ENCODE peak calls at places on chromosomes 2 and 18, in five cellular contexts. One of them, this sample, is unnamed.

GRCh38 chr2:27431395-27431794 is 3.0 kb downstream of the NRBP1 start:
- DNase-seq in SK-N-SH: no peak
- DNase-seq in K562: no peak
- DNase-seq in HepG2: peak
- DNase-seq in GM12878: no peak
- DNase-seq in this sample: no peak

GRCh38 chr18:22523481-22523880 is 105.8 kb upstream of the CTAGE1 start:
- DNase-seq in GM12878: no peak
- DNase-seq in K562: no peak
- DNase-seq in SK-N-SH: no peak
- DNase-seq in HepG2: no peak
- DNase-seq in this sample: no peak

GRCh38 chr2:222959358-222959757 is 92.6 kb upstream of the KCNE4 start:
- DNase-seq in GM12878: no peak
- DNase-seq in HepG2: peak
- DNase-seq in SK-N-SH: no peak
- DNase-seq in K562: no peak
- DNase-seq in this sample: peak

GRCh38 chr2:9333591-9334171 is 89.6 kb downstream of the ITGB1BP1 start:
- DNase-seq in GM12878: no peak
- DNase-seq in K562: peak
- DNase-seq in HepG2: peak
- DNase-seq in SK-N-SH: peak
- DNase-seq in this sample: peak

GRCh38 chr18:55323051-55323994 is 264.7 kb downstream of the TCF4 start:
- DNase-seq in GM12878: no peak
- DNase-seq in SK-N-SH: no peak
- DNase-seq in HepG2: no peak
- DNase-seq in K562: no peak
- DNase-seq in this sample: no peak

GRCh38 chr18:21741511-21742322 is 1.1 kb downstream of the MIB1 start:
- DNase-seq in GM12878: no peak
- DNase-seq in SK-N-SH: peak
- DNase-seq in K562: peak
- DNase-seq in HepG2: no peak
- DNase-seq in this sample: no peak

GRCh38 chr2:96809216-96809882 is 6.7 kb upstream of the CNNM3 start:
- DNase-seq in HepG2: no peak
- DNase-seq in GM12878: no peak
- DNase-seq in K562: no peak
- DNase-seq in SK-N-SH: peak
- DNase-seq in this sample: no peak

GRCh38 chr2:35410431-35411061 is 945.0 kb upstream of the CRIM1 start:
- DNase-seq in K562: peak
- DNase-seq in SK-N-SH: peak
- DNase-seq in GM12878: peak
- DNase-seq in HepG2: peak
- DNase-seq in this sample: no peak

GRCh38 chr2:53450885-53451284 is 316.7 kb upstream of the CHAC2 start:
- DNase-seq in HepG2: no peak
- DNase-seq in SK-N-SH: no peak
- DNase-seq in GM12878: no peak
- DNase-seq in K562: no peak
- DNase-seq in this sample: no peak

DNA sequence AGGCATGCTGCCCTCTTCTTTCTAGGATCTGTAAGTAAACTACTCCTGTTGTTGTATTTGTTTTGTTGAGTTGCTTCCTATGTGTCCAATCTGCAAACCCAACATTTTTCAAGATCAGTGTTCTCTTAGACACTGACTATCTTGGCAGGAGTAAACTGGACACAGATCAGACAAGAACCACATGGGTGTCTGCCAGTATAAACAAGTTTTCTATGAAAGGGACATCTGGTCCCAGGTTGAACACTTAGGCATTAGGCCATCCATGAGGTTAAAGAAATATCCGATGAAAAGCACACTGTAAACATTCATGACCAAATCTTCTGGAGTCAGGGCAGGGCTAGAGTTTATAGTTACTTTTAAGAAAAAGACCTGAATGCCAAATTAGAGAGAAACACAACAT is 441.8 kb downstream of the NYAP2 start:
- DNase-seq in GM12878: no peak
- DNase-seq in HepG2: no peak
- DNase-seq in SK-N-SH: no peak
- DNase-seq in K562: no peak
- DNase-seq in this sample: no peak
- TF ChIP-seq ZBTB33 in GM12878: no peak
- TF ChIP-seq ZBTB33 in HepG2: no peak
- TF ChIP-seq ZBTB33 in SK-N-SH: no peak
- TF ChIP-seq ZBTB33 in K562: no peak
- TF ChIP-seq ZBTB33 in this sample: no peak

DNA sequence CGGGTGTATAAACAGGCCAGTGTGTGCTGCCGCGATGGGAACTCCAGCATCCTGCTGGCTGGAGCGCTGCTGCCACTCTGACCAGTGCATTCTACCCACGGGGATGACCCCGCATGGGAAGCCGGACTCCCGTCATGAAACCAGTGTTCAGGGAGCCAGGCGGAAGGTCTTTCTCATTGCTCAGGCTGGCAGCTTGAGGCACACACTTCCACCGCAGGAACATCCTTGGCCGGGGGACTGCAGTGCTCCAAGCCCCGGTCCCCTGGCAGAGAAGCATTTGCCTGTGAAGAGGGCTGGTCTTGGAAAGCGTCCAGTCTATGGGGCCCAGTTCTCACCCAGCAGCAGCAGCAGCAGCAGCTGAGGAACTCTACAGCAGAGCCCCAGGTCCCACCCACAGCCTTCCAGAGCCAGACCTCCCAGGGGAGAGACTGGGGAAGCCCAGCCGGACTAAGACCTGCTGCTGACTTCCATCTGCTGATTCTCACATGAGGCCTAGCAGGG is 235.9 kb downstream of the KLHL29 start:
- DNase-seq in K562: no peak
- DNase-seq in GM12878: no peak
- DNase-seq in SK-N-SH: peak
- DNase-seq in HepG2: no peak
- DNase-seq in this sample: no peak
- TF ChIP-seq ZBTB33 in K562: no peak
- TF ChIP-seq ZBTB33 in GM12878: no peak
- TF ChIP-seq ZBTB33 in SK-N-SH: no peak
- TF ChIP-seq ZBTB33 in HepG2: no peak
- TF ChIP-seq ZBTB33 in this sample: no peak

GRCh38 chr2:124080281-124081153 is 55.4 kb downstream of the CNTNAP5 start:
- DNase-seq in K562: no peak
- DNase-seq in HepG2: no peak
- DNase-seq in SK-N-SH: no peak
- DNase-seq in GM12878: no peak
- DNase-seq in this sample: no peak

GRCh38 chr2:124079045-124079444 is 54.0 kb downstream of the CNTNAP5 start:
- DNase-seq in SK-N-SH: no peak
- DNase-seq in K562: no peak
- DNase-seq in HepG2: no peak
- DNase-seq in GM12878: no peak
- DNase-seq in this sample: no peak

DNA sequence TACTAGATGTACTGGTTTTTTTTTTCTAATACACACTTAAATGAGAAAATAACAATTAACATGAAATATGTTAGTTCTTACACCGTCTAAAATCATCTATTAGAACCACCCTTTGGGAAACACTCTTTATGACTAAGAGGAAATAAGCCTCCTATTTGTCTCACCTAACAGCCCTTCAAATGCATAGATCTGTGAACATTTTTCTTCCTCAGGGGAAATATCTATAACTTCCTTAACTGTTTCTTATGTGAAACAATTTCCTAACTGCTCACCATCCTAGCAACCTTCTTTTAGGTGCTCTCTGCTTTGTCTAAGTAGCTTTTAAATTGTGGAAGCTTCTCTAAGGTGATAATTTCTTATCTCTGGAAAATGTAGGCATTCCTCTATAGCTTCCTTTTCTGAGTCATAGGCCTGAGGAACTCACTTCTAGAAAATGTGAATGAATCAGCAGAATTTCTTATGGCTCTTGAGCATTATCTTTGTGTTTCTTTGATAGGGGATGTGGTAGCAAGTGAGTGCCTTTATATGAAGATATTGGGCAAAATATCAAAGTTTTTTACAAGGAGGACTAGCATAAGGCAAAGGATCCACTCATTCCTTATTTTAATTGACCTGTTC is 56.2 kb downstream of the CNTNAP5 start:
- DNase-seq in GM12878: no peak
- DNase-seq in K562: no peak
- DNase-seq in HepG2: no peak
- DNase-seq in SK-N-SH: no peak
- DNase-seq in this sample: no peak
- TF ChIP-seq ZBTB33 in GM12878: no peak
- TF ChIP-seq ZBTB33 in K562: no peak
- TF ChIP-seq ZBTB33 in HepG2: no peak
- TF ChIP-seq ZBTB33 in SK-N-SH: no peak
- TF ChIP-seq ZBTB33 in this sample: no peak

GRCh38 chr2:102940684-102941083 is 178.9 kb downstream of the TMEM182 start:
- DNase-seq in K562: no peak
- DNase-seq in HepG2: no peak
- DNase-seq in GM12878: no peak
- DNase-seq in SK-N-SH: no peak
- DNase-seq in this sample: no peak
- TF ChIP-seq ZBTB33 in K562: no peak
- TF ChIP-seq ZBTB33 in HepG2: no peak
- TF ChIP-seq ZBTB33 in GM12878: no peak
- TF ChIP-seq ZBTB33 in SK-N-SH: no peak
- TF ChIP-seq ZBTB33 in this sample: no peak

DNA sequence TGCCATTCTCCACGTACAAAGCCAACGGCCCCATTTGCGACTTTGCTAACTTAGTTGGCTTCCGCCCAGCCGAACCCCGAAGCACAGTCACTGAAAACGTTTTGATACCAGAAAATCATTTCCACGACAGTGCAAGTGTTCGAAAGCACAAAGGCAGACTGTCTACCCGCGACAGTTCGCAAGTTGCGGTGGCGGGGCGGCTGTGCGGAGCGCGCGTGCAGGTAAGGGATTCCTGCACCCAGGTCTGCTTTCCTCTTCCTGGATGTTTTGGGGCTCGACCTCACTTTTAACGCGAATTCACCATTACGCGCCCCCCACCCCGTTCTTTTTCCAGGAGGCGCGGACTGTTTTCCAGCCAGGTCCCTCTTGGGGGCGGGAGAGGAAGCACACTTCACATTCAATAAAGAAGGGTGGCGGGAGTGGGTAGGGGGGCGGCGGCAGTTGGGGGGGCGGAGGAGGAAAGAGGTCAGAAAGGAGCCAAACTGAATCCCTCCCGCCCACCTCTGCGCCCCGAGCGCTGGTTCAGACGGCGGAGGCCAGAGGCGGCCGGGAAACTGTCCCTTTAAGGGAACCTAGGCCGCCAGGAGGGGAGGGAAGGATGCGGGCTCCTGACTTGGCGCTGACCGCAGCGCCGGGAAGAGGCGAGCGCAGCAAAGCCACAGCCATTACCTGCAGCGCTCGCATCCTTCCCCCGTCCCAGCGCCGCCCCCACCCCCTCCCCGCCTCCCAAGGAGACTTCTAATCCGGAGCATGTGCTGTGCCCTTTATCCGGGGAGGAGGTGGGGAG is 107.5 kb upstream of the KCTD1 start:
- DNase-seq in K562: no peak
- DNase-seq in HepG2: no peak
- DNase-seq in GM12878: no peak
- DNase-seq in SK-N-SH: peak
- DNase-seq in this sample: no peak
- TF ChIP-seq ZBTB33 in K562: no peak
- TF ChIP-seq ZBTB33 in HepG2: no peak
- TF ChIP-seq ZBTB33 in GM12878: no peak
- TF ChIP-seq ZBTB33 in SK-N-SH: no peak
- TF ChIP-seq ZBTB33 in this sample: no peak

DNA sequence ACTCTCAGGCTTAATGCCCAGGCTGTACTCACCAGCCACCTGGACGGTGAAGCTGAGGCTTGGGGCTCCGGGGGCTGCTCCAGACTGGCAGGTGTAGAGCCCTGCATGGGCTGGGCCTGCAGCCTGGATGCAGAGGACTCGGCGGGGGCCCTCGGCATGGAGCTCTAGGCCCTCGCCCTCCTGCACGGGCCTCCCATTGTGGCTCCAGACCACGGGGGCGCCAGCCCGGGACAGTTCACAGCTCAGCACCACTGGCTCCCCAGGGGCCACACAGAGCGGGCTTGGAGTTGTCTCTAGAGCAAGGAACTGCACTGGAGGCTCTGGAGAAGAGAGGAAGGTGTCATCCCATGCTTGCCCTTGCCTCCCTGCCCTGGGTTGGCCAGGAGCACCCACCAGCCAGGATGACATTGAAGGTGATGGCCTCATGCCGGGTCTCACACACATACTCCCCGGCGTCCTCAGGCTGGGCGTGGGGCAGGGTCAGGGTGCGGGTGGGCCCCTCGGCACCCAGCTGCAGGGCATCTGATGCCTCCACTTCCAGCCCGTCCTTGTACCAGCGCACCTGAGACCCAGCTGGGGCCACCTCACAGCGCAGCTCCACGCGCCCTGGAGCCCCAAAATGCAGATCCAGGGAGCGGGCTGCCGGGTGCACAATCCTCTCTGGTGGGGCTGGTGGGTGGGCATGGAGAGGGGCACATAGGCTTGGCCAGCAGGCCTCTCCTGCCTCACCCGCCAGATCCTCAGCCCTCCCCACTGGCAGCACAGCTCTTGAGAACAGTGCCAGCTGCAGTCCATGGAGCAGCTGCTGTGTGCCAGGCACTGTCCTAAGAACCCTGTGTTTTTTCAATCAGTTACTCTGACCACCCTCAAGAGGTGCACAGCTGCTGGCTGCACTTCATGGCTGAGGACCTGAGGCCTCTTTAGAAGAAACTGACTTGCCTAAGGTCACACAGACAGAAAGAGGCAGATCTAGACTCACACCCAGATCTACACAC is 13.3 kb downstream of the OBSL1 start:
- DNase-seq in HepG2: no peak
- DNase-seq in GM12878: no peak
- DNase-seq in K562: no peak
- DNase-seq in SK-N-SH: no peak
- DNase-seq in this sample: no peak
- TF ChIP-seq ZBTB33 in HepG2: no peak
- TF ChIP-seq ZBTB33 in GM12878: no peak
- TF ChIP-seq ZBTB33 in K562: no peak
- TF ChIP-seq ZBTB33 in SK-N-SH: no peak
- TF ChIP-seq ZBTB33 in this sample: no peak

DNA sequence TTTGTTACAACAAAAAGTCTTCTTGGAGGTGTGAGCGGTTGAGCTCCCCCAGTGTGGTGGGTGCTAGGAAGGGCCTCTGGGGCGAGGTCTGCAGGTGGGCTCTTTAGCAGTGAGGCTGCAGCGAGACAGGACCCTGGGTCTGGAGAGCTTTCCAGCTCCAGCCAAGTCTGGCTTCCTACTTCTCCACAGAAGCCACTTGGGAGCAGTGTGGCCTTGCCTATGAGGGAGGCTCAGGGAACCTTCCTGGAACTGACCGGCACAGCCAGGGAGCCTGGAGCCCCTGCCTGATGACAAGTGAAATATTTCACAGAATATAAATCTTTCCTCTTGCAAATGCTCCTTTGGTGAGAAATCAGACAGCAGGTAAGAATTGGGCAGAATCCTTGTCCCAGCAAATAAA is 289.6 kb upstream of the SPRED2 start:
- DNase-seq in K562: peak
- DNase-seq in SK-N-SH: peak
- DNase-seq in GM12878: no peak
- DNase-seq in HepG2: no peak
- DNase-seq in this sample: no peak
- TF ChIP-seq ZBTB33 in K562: no peak
- TF ChIP-seq ZBTB33 in SK-N-SH: no peak
- TF ChIP-seq ZBTB33 in GM12878: no peak
- TF ChIP-seq ZBTB33 in HepG2: no peak
- TF ChIP-seq ZBTB33 in this sample: no peak

GRCh38 chr2:95143838-95144237 is 15.8 kb downstream of the ZNF514 start:
- DNase-seq in GM12878: no peak
- DNase-seq in HepG2: no peak
- DNase-seq in SK-N-SH: no peak
- DNase-seq in K562: no peak
- DNase-seq in this sample: no peak

GRCh38 chr2:95138702-95139101 is 17.1 kb upstream of the MRPS5 start:
- DNase-seq in K562: no peak
- DNase-seq in HepG2: no peak
- DNase-seq in GM12878: no peak
- DNase-seq in SK-N-SH: no peak
- DNase-seq in this sample: no peak
- TF ChIP-seq ZBTB33 in K562: no peak
- TF ChIP-seq ZBTB33 in HepG2: no peak
- TF ChIP-seq ZBTB33 in GM12878: no peak
- TF ChIP-seq ZBTB33 in SK-N-SH: no peak
- TF ChIP-seq ZBTB33 in this sample: no peak